ENCODE peak calls at places on chromosomes 16 and 17, in eight cellular contexts. R, Y, L, P, G, U, N and V are unnamed samples. For H3K4me1, the result is how much of the 10 kb centered on the place peaks cover.

GRCh38 chr16:48597563-48598392 is 12.2 kb downstream of the N4BP1 start:
- DNase-seq in R (no peak), Y (no peak), L (no peak), P (no peak), G (no peak), U (no peak), N (no peak), V (no peak)

GRCh38 chr16:50831751-50832150 is 89.9 kb downstream of the CYLD start:
- DNase-seq in R (no peak), Y (no peak), L (no peak), P (no peak), G (no peak), U (no peak), N (no peak), V (no peak)

GRCh38 chr17:68004201-68004600 is 7.9 kb upstream of the C17orf58 start:
- DNase-seq in R (no peak), Y (no peak), L (no peak), P (no peak), G (no peak), U (no peak), N (no peak), V (peak)

GRCh38 chr17:31488264-31488981 is 96.9 kb downstream of the RAB11FIP4 start:
- DNase-seq in R (no peak), Y (peak), L (peak), P (peak), G (peak), U (no peak), N (no peak), V (no peak)

GRCh38 chr16:67923414-67924127 is 8.1 kb downstream of the CTRL start:
- DNase-seq in R (no peak), Y (no peak), L (no peak), P (no peak), G (no peak), U (peak), N (no peak), V (no peak)

GRCh38 chr17:72811976-72812687 is 280.4 kb downstream of the SLC39A11 start:
- DNase-seq in R (no peak), Y (no peak), L (no peak), P (no peak), G (no peak), U (no peak), N (no peak), V (no peak)

GRCh38 chr17:8393470-8394231 is 4.0 kb downstream of the RNF222 start:
- DNase-seq in R (no peak), Y (no peak), L (peak), P (peak), G (peak), U (no peak), N (no peak), V (no peak)

GRCh38 chr16:27374231-27374793 is 27.7 kb upstream of the IL21R start:
- DNase-seq in R (no peak), Y (no peak), L (no peak), P (no peak), G (no peak), U (no peak), N (no peak), V (no peak)

GRCh38 chr16:14324581-14324980 is 253.5 kb downstream of the MRTFB start:
- DNase-seq in R (no peak), Y (no peak), L (no peak), P (no peak), G (no peak), U (peak), N (no peak), V (no peak)

GRCh38 chr17:32222621-32223020 is 43.0 kb upstream of the RHBDL3 start:
- DNase-seq in R (no peak), Y (no peak), L (no peak), P (no peak), G (peak), U (no peak), N (no peak), V (no peak)

GRCh38 chr16:89122322-89122831 is 28.7 kb downstream of the ACSF3 start:
- DNase-seq in R (peak), Y (no peak), L (peak), P (peak), G (no peak), U (no peak), N (no peak), V (no peak)

GRCh38 chr17:65099941-65100315 is 37.2 kb upstream of the RGS9 start:
- DNase-seq in R (peak), Y (no peak), L (peak), P (peak), G (no peak), U (no peak), N (no peak), V (peak)

GRCh38 chr16:74446866-74447265 is 25.6 kb upstream of the CLEC18B start:
- DNase-seq in R (no peak), Y (no peak), L (no peak), P (no peak), G (no peak), U (no peak), N (no peak), V (no peak)

GRCh38 chr16:8867483-8868271 is 1.1 kb downstream of the CARHSP1 start:
- DNase-seq in R (no peak), Y (no peak), L (peak), P (peak), G (peak), U (peak), N (peak), V (peak)

GRCh38 chr17:10370209-10370608 is 2.6 kb downstream of the MYH13 start:
- DNase-seq in R (no peak), Y (no peak), L (no peak), P (no peak), G (no peak), U (no peak), N (no peak), V (no peak)

GRCh38 chr16:86579268-86580062 is 1.1 kb downstream of the FOXL1 start:
- DNase-seq in R (no peak), Y (no peak), L (no peak), P (no peak), G (peak), U (no peak), N (no peak), V (no peak)
- H3K4me3 ChIP-seq in R (no peak), Y (no peak), L (peak), P (no peak), G (no peak), U (peak), N (peak), V (no peak)

DNA sequence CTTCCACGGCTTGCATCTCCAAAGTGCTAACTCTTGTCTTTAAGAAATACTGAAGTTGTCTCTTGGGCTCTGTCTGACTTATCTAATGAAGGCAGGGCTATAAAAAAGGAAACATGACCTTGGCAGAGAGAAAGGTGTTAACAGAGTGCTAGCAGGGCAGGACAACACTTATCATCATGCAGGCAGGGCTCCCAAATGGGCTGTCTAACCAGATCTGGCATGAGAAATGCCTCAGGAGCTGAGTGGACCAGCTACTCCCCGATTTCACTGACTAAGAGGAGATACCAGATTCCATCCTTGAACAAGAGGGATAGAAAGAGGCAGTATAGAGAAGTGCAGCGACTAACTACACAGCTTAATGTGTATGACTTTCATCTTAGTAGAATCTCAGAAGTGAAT is 32.6 kb downstream of the PMP22 start:
- DNase-seq in R (no peak), Y (no peak), L (no peak), P (no peak), G (peak), U (peak), N (no peak), V (no peak)
- H3K4me1 ChIP-seq in R (under half), Y (under half), L (under half), P (under half), G (under half), U (under half), N (under half), V (under half)

DNA sequence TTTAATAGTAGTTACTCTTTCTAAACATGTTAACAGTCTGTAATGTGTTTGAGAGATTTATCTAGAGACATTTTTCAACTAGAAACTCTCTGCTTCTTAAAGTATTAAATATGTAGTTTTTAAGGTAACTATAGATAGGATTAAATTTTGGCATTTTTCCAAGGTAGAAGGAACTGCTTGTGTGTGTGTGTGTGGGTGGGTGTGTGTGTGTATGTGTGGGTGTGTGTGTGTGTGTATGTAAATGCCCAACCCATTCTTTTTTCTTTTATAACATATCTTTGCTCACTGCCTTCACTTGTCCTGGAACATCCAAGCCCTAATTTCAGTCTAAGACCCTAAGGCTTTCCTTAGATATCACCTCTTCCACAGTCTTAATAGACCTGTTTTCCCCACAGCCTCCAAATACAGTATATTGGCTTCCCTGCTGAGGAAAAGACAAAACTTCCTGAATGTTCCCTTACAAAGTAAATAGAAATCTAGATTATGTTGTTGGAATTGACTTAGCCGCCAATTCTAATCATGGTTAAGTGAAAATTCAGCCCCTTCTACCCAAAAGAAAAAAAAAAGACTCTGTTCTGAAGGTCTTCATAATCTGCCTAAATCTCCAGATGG is 33.5 kb downstream of the NUP93 start:
- DNase-seq in R (no peak), Y (no peak), L (no peak), P (no peak), G (no peak), U (no peak), N (no peak), V (no peak)
- H3K27ac ChIP-seq in R (no peak), Y (no peak), L (no peak), P (no peak), G (no peak), U (no peak), N (no peak), V (no peak)

DNA sequence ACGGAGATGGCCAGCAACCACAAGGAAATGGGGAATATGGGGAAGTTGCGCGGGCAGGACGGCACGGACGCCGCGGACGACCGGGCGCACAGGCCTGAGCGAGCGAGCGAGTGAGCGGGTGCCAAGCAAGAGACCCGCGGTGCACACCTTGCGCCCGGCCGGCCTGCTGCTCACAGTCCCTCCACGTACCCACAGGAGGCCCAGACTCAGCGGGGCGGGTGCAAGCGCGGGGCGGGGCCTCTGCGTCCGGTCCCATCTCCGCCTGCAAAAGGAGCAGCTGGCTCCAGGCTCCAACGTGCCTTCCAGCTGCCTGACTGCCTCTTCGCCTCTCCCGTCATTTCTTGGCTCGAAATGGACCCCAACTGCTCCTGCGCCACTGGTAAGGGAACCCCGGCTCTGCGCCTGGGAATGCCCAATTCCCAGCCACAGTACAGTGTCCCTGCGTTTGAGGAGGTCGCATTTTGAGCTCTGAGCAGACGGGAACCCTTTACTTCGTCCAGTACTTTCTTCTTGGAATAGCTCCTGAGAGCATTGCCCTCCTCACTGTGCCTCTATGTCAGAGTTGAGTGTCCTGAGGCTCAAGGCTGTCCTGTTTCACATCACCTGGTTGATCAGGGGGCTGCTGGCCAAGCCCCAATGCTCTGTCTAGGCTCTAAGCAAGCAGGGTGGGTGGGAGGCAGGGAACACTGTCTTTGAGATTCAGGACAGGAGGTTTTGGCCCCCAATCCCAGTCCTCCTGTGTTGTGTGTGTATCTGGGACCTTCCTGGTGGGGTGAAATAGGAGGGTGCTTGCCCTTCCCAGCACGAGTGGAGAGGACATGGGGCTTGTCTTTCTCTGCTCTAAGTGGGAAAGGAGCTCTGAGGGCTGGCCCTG is 8.1 kb upstream of the MT1E start:
- DNase-seq in R (peak), Y (no peak), L (peak), P (no peak), G (no peak), U (peak), N (no peak), V (no peak)
- H3K4me3 ChIP-seq in R (no peak), Y (no peak), L (peak), P (peak), G (no peak), U (no peak), N (peak), V (no peak)

GRCh38 chr16:11735801-11736200 is 6.9 kb downstream of the TXNDC11 start:
- DNase-seq in R (no peak), Y (no peak), L (no peak), P (no peak), G (no peak), U (no peak), N (no peak), V (no peak)

GRCh38 chr16:11737678-11738077 is 5.0 kb downstream of the TXNDC11 start:
- DNase-seq in R (no peak), Y (no peak), L (no peak), P (no peak), G (no peak), U (no peak), N (no peak), V (no peak)

GRCh38 chr16:11734653-11735043 is 8.0 kb downstream of the TXNDC11 start:
- DNase-seq in R (no peak), Y (no peak), L (no peak), P (no peak), G (no peak), U (no peak), N (no peak), V (no peak)

GRCh38 chr16:11738742-11739544 is 3.7 kb downstream of the TXNDC11 start:
- DNase-seq in R (no peak), Y (no peak), L (no peak), P (no peak), G (no peak), U (no peak), N (no peak), V (no peak)

DNA sequence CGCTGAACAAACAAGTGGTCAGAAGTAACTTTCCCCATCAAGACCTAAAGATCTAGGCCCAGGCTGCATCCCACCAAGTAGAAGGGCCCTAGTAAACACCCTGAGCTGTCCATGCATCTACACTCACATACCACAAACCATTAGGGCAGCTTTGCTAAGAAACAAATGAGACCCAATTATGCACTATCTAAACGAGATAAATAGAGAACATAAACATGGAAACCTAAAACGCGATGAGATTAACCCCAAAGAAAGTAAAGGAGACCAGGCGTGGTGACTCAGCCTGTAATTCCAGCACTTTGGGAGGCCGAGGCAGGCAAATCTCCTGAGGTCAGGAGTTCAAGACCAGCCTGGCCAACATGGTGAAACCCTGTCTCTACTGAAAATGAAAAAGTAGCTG is 5.8 kb downstream of the TXNDC11 start:
- DNase-seq in R (no peak), Y (no peak), L (no peak), P (no peak), G (no peak), U (no peak), N (no peak), V (no peak)
- H3K4me1 ChIP-seq in R (under half), Y (under half), L (under half), P (under half), G (under half), U (under half), N (under half), V (under half)

DNA sequence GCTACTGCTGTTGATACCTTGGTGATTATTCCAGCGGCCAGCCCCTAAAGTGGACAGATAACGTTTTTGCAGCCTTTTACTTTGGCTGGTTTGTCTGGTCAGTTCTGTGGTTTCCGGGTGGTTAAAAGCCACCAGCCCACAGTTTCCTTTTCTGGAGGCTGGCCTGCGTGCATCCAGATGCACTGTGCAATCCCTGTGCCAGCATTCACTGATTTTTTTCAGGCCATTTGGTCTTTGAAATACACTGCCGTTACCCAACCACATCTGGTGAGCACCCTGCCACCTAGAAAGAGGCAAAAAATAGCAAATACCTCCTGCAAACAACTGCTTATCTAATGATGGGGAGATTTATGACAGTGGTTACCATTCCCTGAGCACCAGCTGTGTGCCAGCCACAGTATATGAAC is 797 bp downstream of the NUDT7 start:
- DNase-seq in R (no peak), Y (no peak), L (peak), P (no peak), G (no peak), U (peak), N (no peak), V (no peak)
- H3K27ac ChIP-seq in R (peak), Y (peak), L (peak), P (peak), G (no peak), U (peak), N (no peak), V (no peak)

DNA sequence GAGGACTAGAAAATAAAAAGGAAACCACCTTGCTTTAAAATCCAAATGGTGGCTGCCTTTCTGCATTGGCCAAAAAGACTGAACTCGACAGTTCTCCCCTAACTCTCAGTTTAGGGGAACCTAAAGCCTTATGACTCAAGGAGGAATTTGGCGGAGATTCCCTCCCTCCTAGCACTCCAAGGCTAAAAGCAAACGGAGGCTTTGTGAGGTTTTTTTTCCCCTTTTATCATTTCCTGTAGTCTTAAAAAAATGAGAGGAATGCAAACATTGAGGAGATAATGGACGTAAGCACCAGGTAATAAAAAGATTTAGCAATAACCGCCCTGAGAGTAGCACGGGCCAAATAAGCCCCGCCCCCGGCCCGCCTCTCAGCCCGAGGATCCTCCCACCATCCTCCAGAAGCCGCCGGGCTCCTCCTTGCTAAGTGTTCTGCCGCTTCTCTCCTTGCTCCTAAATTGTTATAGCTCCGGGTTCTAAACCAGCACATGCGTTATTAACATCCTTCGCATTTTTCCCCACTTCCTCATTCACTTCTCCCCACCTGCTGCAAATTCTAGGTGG is 5.8 kb upstream of the KIFC3 start:
- DNase-seq in R (peak), Y (peak), L (peak), P (peak), G (peak), U (peak), N (no peak), V (peak)
- H3K4me3 ChIP-seq in R (no peak), Y (no peak), L (no peak), P (no peak), G (no peak), U (no peak), N (no peak), V (peak)

GRCh38 chr17:76148015-76148326 is 6.9 kb upstream of the FOXJ1 start:
- DNase-seq in R (no peak), Y (no peak), L (no peak), P (no peak), G (no peak), U (no peak), N (no peak), V (no peak)

GRCh38 chr17:76147211-76148014 is 6.4 kb upstream of the FOXJ1 start:
- DNase-seq in R (no peak), Y (no peak), L (no peak), P (no peak), G (no peak), U (no peak), N (no peak), V (peak)

GRCh38 chr17:76142044-76143041 is 1.3 kb upstream of the FOXJ1 start:
- DNase-seq in R (no peak), Y (no peak), L (no peak), P (no peak), G (no peak), U (no peak), N (no peak), V (no peak)

GRCh38 chr17:76146053-76146875 is 5.2 kb upstream of the FOXJ1 start:
- DNase-seq in R (no peak), Y (no peak), L (no peak), P (no peak), G (no peak), U (no peak), N (no peak), V (no peak)

DNA sequence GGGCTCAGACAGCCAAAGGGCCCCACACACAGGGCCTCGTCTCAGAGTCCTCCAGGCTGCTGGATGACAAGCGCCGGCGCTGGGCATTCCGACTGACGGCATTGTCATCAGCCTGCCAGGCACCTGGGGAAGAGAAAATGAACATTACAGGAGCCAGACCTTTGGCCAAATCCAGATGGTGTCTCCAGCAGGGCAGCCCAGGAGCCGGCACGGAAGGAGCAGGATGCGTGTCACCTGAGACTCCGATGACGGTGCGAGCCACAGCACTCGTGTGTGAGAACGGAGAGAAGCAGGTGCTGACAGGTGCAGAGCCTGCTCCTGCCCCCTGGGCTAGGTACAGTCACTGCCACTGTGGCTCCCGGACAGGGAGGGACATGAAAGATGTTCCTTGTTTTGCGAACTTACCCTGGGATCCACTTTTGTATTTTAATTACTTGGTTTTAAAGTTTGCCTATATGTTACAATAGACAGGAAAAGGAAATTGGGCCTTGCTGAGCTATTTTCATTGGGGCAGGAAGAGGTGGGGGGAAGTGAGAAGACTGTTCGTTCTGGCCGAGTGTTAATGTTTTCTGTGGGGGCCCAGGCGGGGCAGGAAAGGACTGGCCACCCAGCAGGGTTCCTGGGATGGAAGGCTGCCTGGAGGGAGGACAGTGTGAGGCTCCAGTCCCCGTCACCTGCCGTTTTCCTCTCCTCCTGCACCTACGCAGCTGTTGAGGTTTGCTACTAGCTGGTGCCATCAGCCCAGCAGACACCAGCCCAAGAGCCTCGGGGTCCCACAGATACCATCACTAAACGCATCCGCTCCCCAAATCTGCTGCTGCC is 4.4 kb upstream of the FOXJ1 start:
- DNase-seq in R (peak), Y (no peak), L (no peak), P (peak), G (no peak), U (peak), N (no peak), V (peak)
- H3K4me1 ChIP-seq in R (half or more), Y (under half), L (under half), P (under half), G (under half), U (under half), N (under half), V (under half)